ENCODE peak calls at places on chromosomes 16 and 17, in six cellular contexts. F is fibroblast of lung, A is HuH-7.5, C is C1 segment of cervical spinal cord, Q is MCF 10A, U is progenitor cell of endocrine pancreas. T is an unnamed sample.

GRCh38 chr17:50476545-50477315 is 1.9 kb upstream of the RSAD1 start:
- DNase-seq in F (no peak), A (no peak), C (no peak), Q (no peak), U (no peak), T (no peak)

GRCh38 chr17:58446086-58446485 is 28.8 kb upstream of the RNF43 start:
- DNase-seq in F (no peak), A (no peak), C (no peak), Q (no peak), U (no peak), T (no peak)

GRCh38 chr17:38584350-38584925 is 21.3 kb downstream of the SRCIN1 start:
- DNase-seq in F (peak; percentile 48), A (peak; percentile 93), C (peak; percentile 16), Q (peak; percentile 76), U (peak; percentile 59), T (peak; percentile 34)

GRCh38 chr17:38583176-38583575 is 22.6 kb downstream of the SRCIN1 start:
- DNase-seq in F (no peak), A (no peak), C (no peak), Q (no peak), U (no peak), T (no peak)

GRCh38 chr16:84806256-84806889 is 13.4 kb upstream of the CRISPLD2 start:
- DNase-seq in F (peak; percentile 91), A (peak; percentile 64), C (no peak), Q (peak; percentile 91), U (no peak), T (peak; percentile 92)

GRCh38 chr17:75518201-75518600 is 1.9 kb downstream of the TSEN54 start:
- DNase-seq in F (no peak), A (no peak), C (no peak), Q (no peak), U (no peak), T (no peak)

GRCh38 chr16:54175169-54175551 is 111.4 kb downstream of the IRX3 start:
- DNase-seq in F (no peak), A (no peak), C (no peak), Q (no peak), U (no peak), T (no peak)

GRCh38 chr17:31061678-31062077 is 33.1 kb upstream of the NF1 start:
- DNase-seq in F (no peak), A (no peak), C (no peak), Q (no peak), U (no peak), T (no peak)

GRCh38 chr17:44546711-44547606 is 10.3 kb upstream of the FZD2 start:
- DNase-seq in F (peak; percentile 63), A (no peak), C (no peak), Q (peak; percentile 67), U (no peak), T (peak; percentile 77)

GRCh38 chr17:1947229-1947742 is 77.8 kb downstream of the RTN4RL1 start:
- DNase-seq in F (no peak), A (no peak), C (no peak), Q (no peak), U (no peak), T (no peak)

GRCh38 chr17:2253768-2254406 is 49.7 kb downstream of the SMG6 start:
- DNase-seq in F (no peak), A (no peak), C (no peak), Q (no peak), U (no peak), T (no peak)

GRCh38 chr17:63537001-63537400 is 13.3 kb upstream of the DCAF7 start:
- DNase-seq in F (no peak), A (no peak), C (no peak), Q (peak; percentile 20), U (no peak), T (no peak)

GRCh38 chr17:65025288-65025687 is 31.3 kb downstream of the GNA13 start:
- DNase-seq in F (no peak), A (no peak), C (no peak), Q (no peak), U (no peak), T (no peak)

GRCh38 chr17:38613981-38614779 is 8.4 kb upstream of the SRCIN1 start:
- DNase-seq in F (no peak), A (peak; percentile 75), C (no peak), Q (no peak), U (no peak), T (no peak)

GRCh38 chr16:69522732-69523404 is 42.9 kb upstream of the NFAT5 start:
- DNase-seq in F (no peak), A (no peak), C (no peak), Q (no peak), U (no peak), T (no peak)

GRCh38 chr16:71387045-71387871 is 28.7 kb downstream of the CALB2 start:
- DNase-seq in F (no peak), A (no peak), C (no peak), Q (no peak), U (no peak), T (no peak)

GRCh38 chr16:85545227-85545818 is 67.8 kb upstream of the GSE1 start:
- DNase-seq in F (no peak), A (no peak), C (no peak), Q (no peak), U (no peak), T (no peak)

GRCh38 chr16:23509763-23510153 is 536 bp downstream of the GGA2 start:
- DNase-seq in F (peak; percentile 38), A (no peak), C (no peak), Q (no peak), U (no peak), T (peak; percentile 57)

GRCh38 chr16:58448890-58449289 is 51.1 kb upstream of the NDRG4 start:
- DNase-seq in F (no peak), A (no peak), C (no peak), Q (no peak), U (no peak), T (no peak)

GRCh38 chr16:72286936-72287620 is 115.1 kb upstream of the PMFBP1 start:
- DNase-seq in F (no peak), A (no peak), C (no peak), Q (peak; percentile 21), U (no peak), T (peak; percentile 38)

GRCh38 chr17:27457731-27458523 is 1.7 kb downstream of the KSR1 start:
- DNase-seq in F (peak; percentile 62), A (no peak), C (no peak), Q (no peak), U (no peak), T (no peak)

GRCh38 chr17:31674305-31674704 is 184.7 kb downstream of the COPRS start:
- DNase-seq in F (peak; percentile 54), A (no peak), C (no peak), Q (peak; percentile 80), U (no peak), T (peak; percentile 59)

GRCh38 chr17:81440511-81441244 is 45.4 kb downstream of the BAHCC1 start:
- DNase-seq in F (no peak), A (peak; percentile 98), C (no peak), Q (no peak), U (peak; percentile 68), T (no peak)

GRCh38 chr16:87741700-87742415 is 23.9 kb downstream of the KLHDC4 start:
- DNase-seq in F (no peak), A (no peak), C (no peak), Q (no peak), U (no peak), T (no peak)

GRCh38 chr17:1229354-1229890 is 40.8 kb upstream of the BHLHA9 start:
- DNase-seq in F (no peak), A (no peak), C (no peak), Q (no peak), U (peak; percentile 30), T (peak; percentile 44)

GRCh38 chr17:28381141-28381825 is 9.8 kb downstream of the SARM1 start:
- DNase-seq in F (no peak), A (no peak), C (no peak), Q (no peak), U (peak; percentile 54), T (no peak)

GRCh38 chr17:76506408-76507328 is 5.4 kb upstream of the RHBDF2 start:
- DNase-seq in F (peak; percentile 60), A (peak; percentile 86), C (peak; percentile 69), Q (peak; percentile 74), U (peak; percentile 85), T (no peak)

GRCh38 chr17:16352303-16352837 is 899 bp downstream of the CENPV start:
- DNase-seq in F (peak; percentile 36), A (peak; percentile 66), C (peak; percentile 17), Q (peak; percentile 20), U (peak; percentile 65), T (peak; percentile 24)

GRCh38 chr17:37570527-37571093 is 38.6 kb downstream of the SYNRG start:
- DNase-seq in F (peak; percentile 41), A (peak; percentile 61), C (no peak), Q (peak; percentile 90), U (no peak), T (peak; percentile 43)

GRCh38 chr17:78687125-78687524 is 94.9 kb downstream of the CYTH1 start:
- DNase-seq in F (no peak), A (no peak), C (no peak), Q (no peak), U (no peak), T (no peak)

GRCh38 chr16:20878682-20879147 is 21.4 kb downstream of the DCUN1D3 start:
- DNase-seq in F (no peak), A (no peak), C (no peak), Q (no peak), U (no peak), T (no peak)

GRCh38 chr17:49108318-49108717 is 24.3 kb upstream of the B4GALNT2 start:
- DNase-seq in F (peak; percentile 26), A (no peak), C (no peak), Q (peak; percentile 52), U (no peak), T (peak; percentile 75)

GRCh38 chr17:700504-701094 is 14.0 kb downstream of the VPS53 start:
- DNase-seq in F (peak; percentile 64), A (peak; percentile 19), C (no peak), Q (peak; percentile 50), U (no peak), T (peak; percentile 63)

GRCh38 chr16:31072540-31073072 is 1.4 kb downstream of the ZNF668 start:
- DNase-seq in F (peak; percentile 44), A (peak; percentile 56), C (no peak), Q (peak; percentile 17), U (no peak), T (peak; percentile 78)

GRCh38 chr16:17266606-17267313 is 204.0 kb downstream of the XYLT1 start:
- DNase-seq in F (no peak), A (no peak), C (peak; percentile 7), Q (no peak), U (no peak), T (no peak)

GRCh38 chr16:30656974-30657865 is 1.0 kb upstream of the FBRS start:
- DNase-seq in F (no peak), A (no peak), C (no peak), Q (no peak), U (no peak), T (no peak)

GRCh38 chr16:28910046-28911031 is 14.7 kb downstream of the RABEP2 start:
- DNase-seq in F (no peak), A (no peak), C (no peak), Q (peak; percentile 12), U (no peak), T (no peak)

T was measured in foreskin fibroblast.